ENCODE peak calls at places on chromosomes 3 and 15, in four cellular contexts. M, Z, U and E are unnamed samples.

GRCh38 chr3:128426128-128426921 is 40.4 kb downstream of the DNAJB8 start:
- DNase-seq in M (no peak), Z (peak), U (peak), E (peak)

GRCh38 chr3:127831723-127832172 is 9.4 kb upstream of the MGLL start:
- DNase-seq in M (peak), Z (peak), U (peak), E (peak)

GRCh38 chr3:108088146-108088545 is 2.7 kb downstream of the CD47 start:
- DNase-seq in M (no peak), Z (no peak), U (no peak), E (no peak)

GRCh38 chr3:136898549-136898948 is 36.5 kb downstream of the NCK1 start:
- DNase-seq in M (no peak), Z (no peak), U (no peak), E (no peak)

GRCh38 chr3:149258298-149258697 is 36.7 kb upstream of the CP start:
- DNase-seq in M (peak), Z (no peak), U (no peak), E (no peak)

GRCh38 chr15:80179025-80179759 is 26.4 kb downstream of the FAH start:
- DNase-seq in M (peak), Z (no peak), U (no peak), E (no peak)

GRCh38 chr3:120855665-120856437 is 52.2 kb upstream of the STXBP5L start:
- DNase-seq in M (peak), Z (no peak), U (peak), E (peak)

GRCh38 chr3:150449169-150449721 is 41.1 kb downstream of the TSC22D2 start:
- DNase-seq in M (peak), Z (no peak), U (no peak), E (no peak)

GRCh38 chr15:55589297-55589696 is 1.2 kb upstream of the PYGO1 start:
- DNase-seq in M (no peak), Z (no peak), U (no peak), E (peak)

GRCh38 chr3:97863025-97863424 is 41.2 kb downstream of the CRYBG3 start:
- DNase-seq in M (peak), Z (no peak), U (no peak), E (peak)

GRCh38 chr15:40766194-40766830 is 2.4 kb downstream of the GCHFR start:
- DNase-seq in M (peak), Z (no peak), U (no peak), E (no peak)

GRCh38 chr15:56371495-56372147 is 6.4 kb downstream of the TEX9 start:
- DNase-seq in M (no peak), Z (no peak), U (no peak), E (no peak)

GRCh38 chr3:9395570-9396300 is 1.7 kb upstream of the SETD5 start:
- DNase-seq in M (no peak), Z (no peak), U (no peak), E (peak)

GRCh38 chr3:37074178-37074577 is 80.9 kb downstream of the MLH1 start:
- DNase-seq in M (peak), Z (no peak), U (no peak), E (peak)

GRCh38 chr3:141524988-141525387 is 38.2 kb downstream of the RASA2 start:
- DNase-seq in M (no peak), Z (no peak), U (no peak), E (no peak)

GRCh38 chr15:42140383-42141070 is 15.9 kb downstream of the PLA2G4F start:
- DNase-seq in M (no peak), Z (no peak), U (no peak), E (no peak)

GRCh38 chr15:64905119-64905831 is 6.4 kb upstream of the ANKDD1A start:
- DNase-seq in M (peak), Z (peak), U (peak), E (peak)

GRCh38 chr3:9932843-9933560 is 632 bp upstream of the CRELD1 start:
- DNase-seq in M (peak), Z (peak), U (peak), E (peak)

GRCh38 chr15:31347067-31347975 is 20.7 kb downstream of the KLF13 start:
- DNase-seq in M (no peak), Z (no peak), U (no peak), E (no peak)

GRCh38 chr15:92665100-92665555 is 9.6 kb upstream of the FAM174B start:
- DNase-seq in M (peak), Z (no peak), U (no peak), E (no peak)

GRCh38 chr15:89781891-89782618 is 5.9 kb downstream of the MESP2 start:
- DNase-seq in M (peak), Z (no peak), U (peak), E (peak)

GRCh38 chr3:196323723-196324122 is 5.7 kb upstream of the DYNLT2B start:
- DNase-seq in M (peak), Z (peak), U (peak), E (no peak)

GRCh38 chr3:140434261-140434905 is 243.5 kb upstream of the TRIM42 start:
- DNase-seq in M (no peak), Z (no peak), U (no peak), E (no peak)

GRCh38 chr15:29470794-29471193 is 201.2 kb upstream of the NSMCE3 start:
- DNase-seq in M (no peak), Z (no peak), U (no peak), E (no peak)

DNA sequence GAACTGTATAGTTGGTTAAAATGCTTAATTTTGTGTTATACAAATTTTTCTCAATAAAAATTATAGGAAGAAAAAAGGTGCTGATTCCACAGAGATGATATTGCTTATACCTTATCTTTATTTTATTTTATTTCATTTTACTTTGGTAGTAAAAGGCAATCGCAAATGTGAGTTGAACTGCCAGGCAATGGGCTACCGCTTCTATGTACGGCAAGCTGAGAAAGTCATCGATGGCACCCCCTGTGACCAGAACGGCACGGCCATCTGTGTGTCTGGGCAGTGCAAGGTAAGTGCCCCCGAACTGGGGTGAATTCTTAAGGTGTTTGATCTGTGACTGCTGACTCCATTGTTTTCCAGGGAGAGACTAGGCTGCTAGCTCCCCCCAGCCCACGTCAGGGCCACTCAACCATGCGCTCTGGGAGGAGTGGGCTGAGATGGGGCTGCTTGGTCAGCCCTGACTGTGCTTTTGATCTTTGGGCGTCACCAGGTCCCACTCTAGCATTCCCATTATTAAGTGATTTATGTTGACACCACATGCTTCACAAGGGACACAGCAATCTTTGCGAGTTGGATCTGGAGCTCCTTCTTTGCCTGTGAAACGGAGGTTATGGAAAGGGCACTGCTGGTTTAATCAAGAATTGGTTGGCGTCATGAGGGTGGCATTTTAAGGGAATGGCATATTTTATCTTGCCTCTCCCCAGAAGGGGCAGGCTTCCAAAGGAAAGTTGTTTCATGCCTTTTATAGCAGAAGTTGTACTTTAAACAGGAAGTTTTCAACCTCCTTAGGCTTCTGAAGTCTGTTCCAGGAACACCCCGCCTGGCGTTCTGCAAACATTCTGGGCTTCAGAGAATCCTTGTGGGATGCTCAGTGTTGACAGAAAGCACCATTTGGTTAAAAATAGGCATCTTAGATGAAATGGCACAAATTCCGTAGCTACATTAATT is 296.5 kb downstream of the THSD4 start:
- DNase-seq in M (peak), Z (no peak), U (no peak), E (no peak)
- H3K14ac ChIP-seq in M (peak), Z (no peak), U (no peak), E (no peak)

DNA sequence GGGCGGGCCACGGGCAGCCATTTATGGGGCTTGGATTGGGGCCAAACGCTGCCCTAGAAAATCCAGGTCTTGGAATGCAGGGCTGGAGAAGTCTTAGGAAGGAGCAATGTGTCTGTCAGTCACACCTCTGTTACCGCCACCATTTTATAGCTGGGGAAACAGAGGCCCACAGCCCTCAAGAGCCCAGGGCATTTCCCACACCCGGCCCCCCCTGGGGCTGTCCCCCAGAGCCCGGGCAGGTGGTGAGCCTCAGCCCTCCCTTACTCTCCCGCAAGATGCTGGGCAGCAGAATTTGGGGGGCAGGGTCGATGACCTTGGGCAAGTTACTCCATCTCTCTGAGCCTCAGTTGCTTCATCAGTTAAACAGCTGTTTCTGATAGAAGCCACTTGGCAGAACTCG is 508.2 kb downstream of the SHQ1 start:
- DNase-seq in M (no peak), Z (no peak), U (no peak), E (no peak)
- H3K14ac ChIP-seq in M (no peak), Z (no peak), U (no peak), E (no peak)

DNA sequence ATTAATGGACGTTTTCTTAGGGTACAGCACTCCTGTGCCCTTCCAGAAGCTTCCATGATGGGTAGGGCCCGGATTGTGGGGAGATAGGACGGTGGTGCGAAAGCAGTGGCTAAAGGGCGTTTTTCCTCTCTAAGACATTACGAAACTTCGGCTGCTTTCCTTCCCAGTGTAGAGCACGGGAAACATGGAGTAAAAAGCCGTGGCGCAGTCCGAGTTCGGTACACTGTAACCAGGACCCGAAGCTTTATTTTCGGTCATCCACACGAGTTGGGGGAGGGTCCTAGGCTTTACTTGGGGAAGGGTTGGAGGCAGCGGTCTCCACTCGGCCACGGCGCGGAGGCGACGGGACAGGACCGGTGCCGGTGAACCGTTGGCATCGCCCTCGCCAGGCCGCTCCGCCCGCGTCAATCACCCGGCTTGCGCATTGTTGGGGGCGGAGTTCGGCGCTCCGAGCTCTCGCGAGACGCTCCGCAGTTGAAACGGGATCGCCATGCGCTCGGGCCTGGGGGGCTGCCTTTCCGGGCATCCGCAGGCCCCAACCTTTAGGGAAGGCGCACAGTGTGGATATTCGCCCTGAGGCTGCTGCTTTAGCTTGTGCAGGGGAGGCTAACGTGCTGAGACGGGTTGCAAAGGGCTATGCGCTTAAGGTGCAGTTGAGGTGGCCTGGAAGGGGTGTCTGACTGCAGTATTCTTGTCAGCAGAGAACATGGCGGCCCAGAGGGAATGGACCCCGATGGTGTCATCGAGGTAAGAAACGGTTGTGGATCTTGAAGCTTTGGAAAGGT is 546 bp downstream of the EIF4A2 start:
- DNase-seq in M (peak), Z (peak), U (peak), E (peak)
- H3K14ac ChIP-seq in M (peak), Z (peak), U (peak), E (peak)

GRCh38 chr3:187734841-187735240 is 10.4 kb downstream of the BCL6 start:
- DNase-seq in M (no peak), Z (no peak), U (no peak), E (no peak)
- H3K14ac ChIP-seq in M (no peak), Z (no peak), U (no peak), E (no peak)